ENCODE peak calls at places on chromosomes 11 and 22, in nine cellular contexts. K is neural progenitor cell; Z is pancreas; J is left ventricle myocardium inferior; V is uterus; X is ovary; P is A549; O is A673; U is CD8-positive, alpha-beta memory T cell. T is an unnamed sample.

GRCh38 chr22:37242395-37242918 is 1.6 kb downstream of the RAC2 start:
- DNase-seq in X (no peak), O (no peak), J (peak; percentile 55), Z (no peak), V (no peak), K (no peak), P (no peak), U (peak; percentile 80), T (no peak)

GRCh38 chr11:2775083-2775625 is 75.4 kb upstream of the KCNQ1OT1 start:
- DNase-seq in U (no peak), O (no peak), P (no peak), X (peak; percentile 26), J (no peak), Z (peak; percentile 22), K (no peak), V (no peak), T (peak; percentile 74)

GRCh38 chr22:31221084-31221483 is 9.0 kb downstream of the LIMK2 start:
- DNase-seq in J (no peak), K (no peak), V (no peak), P (no peak), Z (no peak), X (no peak), U (no peak), O (no peak), T (no peak)

GRCh38 chr11:19988598-19988997 is 171.7 kb downstream of the DBX1 start:
- DNase-seq in K (peak; percentile 64), J (peak; percentile 25), X (peak; percentile 45), Z (no peak), O (no peak), P (no peak), V (peak; percentile 65), U (no peak), T (peak; percentile 77)

GRCh38 chr22:42912049-42912448 is 55.0 kb upstream of the ARFGAP3 start:
- DNase-seq in V (no peak), O (no peak), X (no peak), Z (no peak), U (no peak), K (no peak), P (no peak), J (no peak), T (no peak)

GRCh38 chr11:126624491-126624890 is 269.0 kb downstream of the ST3GAL4 start:
- DNase-seq in O (no peak), X (no peak), U (no peak), V (no peak), J (no peak), P (no peak), K (no peak), Z (no peak), T (no peak)

GRCh38 chr22:40889116-40889515 is 27.2 kb upstream of the DNAJB7 start:
- DNase-seq in X (no peak), U (no peak), O (no peak), P (no peak), J (no peak), Z (no peak), V (no peak), K (no peak), T (no peak)

GRCh38 chr11:57873196-57873911 is 111.8 kb downstream of the CTNND1 start:
- DNase-seq in Z (no peak), O (no peak), X (no peak), K (no peak), J (no peak), V (no peak), U (no peak), P (no peak), T (no peak)

GRCh38 chr11:73227571-73228211 is 9.6 kb downstream of the P2RY2 start:
- DNase-seq in Z (peak; percentile 81), U (no peak), P (no peak), K (no peak), J (no peak), V (peak; percentile 8), X (peak; percentile 34), O (no peak), T (peak; percentile 55)

GRCh38 chr11:122746611-122747305 is 91.2 kb downstream of the UBASH3B start:
- DNase-seq in O (no peak), Z (no peak), K (no peak), U (no peak), V (no peak), X (no peak), J (no peak), P (no peak), T (no peak)

GRCh38 chr22:28360846-28361424 is 318.7 kb downstream of the TTC28 start:
- DNase-seq in O (no peak), X (no peak), Z (no peak), J (no peak), P (no peak), V (no peak), U (no peak), K (no peak), T (no peak)

GRCh38 chr22:33811686-33812085 is 108.6 kb downstream of the LARGE1 start:
- DNase-seq in O (no peak), P (no peak), X (peak; percentile 40), V (peak; percentile 85), Z (no peak), J (peak; percentile 39), U (no peak), K (peak; percentile 26), T (peak; percentile 77)

GRCh38 chr11:77779935-77780334 is 40.6 kb downstream of the RSF1 start:
- DNase-seq in O (peak; percentile 60), V (no peak), X (no peak), P (no peak), U (no peak), K (peak; percentile 47), Z (no peak), J (no peak), T (no peak)

GRCh38 chr22:44393066-44393465 is 80.3 kb upstream of the SHISAL1 start:
- DNase-seq in V (no peak), J (peak; percentile 6), U (no peak), P (no peak), Z (no peak), K (no peak), X (no peak), O (no peak), T (peak; percentile 26)

GRCh38 chr22:44369241-44369652 is 56.5 kb upstream of the SHISAL1 start:
- DNase-seq in X (peak; percentile 33), V (no peak), U (no peak), P (no peak), K (peak; percentile 52), O (no peak), J (peak; percentile 8), Z (no peak), T (peak; percentile 56)

GRCh38 chr11:118281284-118281683 is 17.2 kb upstream of the MPZL2 start:
- DNase-seq in X (no peak), Z (no peak), K (no peak), V (no peak), P (no peak), O (no peak), J (no peak), U (no peak), T (no peak)

GRCh38 chr22:23844739-23845202 is 6.0 kb upstream of the DERL3 start:
- DNase-seq in O (no peak), Z (no peak), P (no peak), X (no peak), V (no peak), J (no peak), K (no peak), U (no peak), T (no peak)

GRCh38 chr11:978781-979180 is 53.1 kb downstream of the AP2A2 start:
- DNase-seq in U (no peak), J (no peak), X (no peak), Z (peak; percentile 25), O (no peak), P (no peak), V (no peak), K (no peak), T (no peak)

GRCh38 chr11:34261820-34262219 is 96.0 kb downstream of the ABTB2 start:
- DNase-seq in X (no peak), J (no peak), K (no peak), O (no peak), V (no peak), Z (no peak), U (no peak), P (no peak), T (no peak)

GRCh38 chr22:30562391-30562790 is 12.1 kb downstream of the GAL3ST1 start:
- DNase-seq in V (no peak), U (no peak), Z (no peak), P (peak; percentile 49), J (no peak), X (no peak), K (no peak), O (no peak), T (no peak)

GRCh38 chr22:32327066-32327465 is 30.6 kb upstream of the RFPL3 start:
- DNase-seq in K (no peak), O (no peak), Z (no peak), J (no peak), U (no peak), X (no peak), P (no peak), V (no peak), T (no peak)
- H3K27ac ChIP-seq in K (no peak overlapping the region), O (no peak overlapping the region), Z (no peak overlapping the region), J (no peak overlapping the region), U (no peak overlapping the region), X (no peak overlapping the region), P (no peak overlapping the region), V (no peak overlapping the region), T (no peak overlapping the region)

DNA sequence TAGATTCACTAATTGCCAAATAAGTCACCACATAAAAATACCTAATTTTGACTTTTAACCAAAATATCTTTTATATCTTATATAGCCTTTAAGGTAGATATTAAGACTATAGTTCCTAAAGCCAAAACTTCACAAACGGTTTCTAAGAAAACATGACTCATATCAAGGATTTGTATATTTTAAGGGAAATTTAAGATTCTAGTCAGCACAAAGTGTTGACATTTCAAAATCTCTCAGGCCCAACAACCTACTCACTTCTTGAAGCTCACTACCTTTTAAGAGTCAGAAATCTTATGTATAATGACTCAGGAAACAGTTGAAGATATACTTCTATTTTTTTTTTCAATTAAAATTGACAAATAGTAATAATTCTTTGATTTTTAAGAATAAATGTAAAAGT is 221.9 kb downstream of the SBF2 start:
- DNase-seq in Z (no peak), K (no peak), P (no peak), V (no peak), X (no peak), J (no peak), U (no peak), O (no peak), T (no peak)
- H3K4me3 ChIP-seq in Z (no peak overlapping the region), K (no peak overlapping the region), P (no peak overlapping the region), V (no peak overlapping the region), X (no peak overlapping the region), J (no peak overlapping the region), U (no peak overlapping the region), O (no peak overlapping the region), T (no peak overlapping the region)

DNA sequence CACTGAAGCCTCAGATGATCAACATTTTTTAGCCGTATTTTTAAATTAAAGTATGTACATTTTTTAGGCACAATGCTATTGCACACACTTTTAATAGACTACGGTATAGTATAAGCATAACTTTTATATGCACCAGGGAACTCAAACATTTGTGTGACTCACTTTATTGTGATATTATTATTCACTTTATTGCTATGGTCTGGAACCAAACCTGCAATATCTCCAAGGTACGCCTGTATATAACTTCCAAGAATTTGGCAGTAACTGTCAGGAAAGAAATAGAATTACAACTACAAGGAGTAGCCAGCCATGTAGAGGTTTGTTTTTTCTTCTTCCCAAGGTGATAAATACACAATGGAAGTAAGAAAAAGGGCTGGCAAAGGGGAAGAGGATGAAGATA is 62.3 kb downstream of the PRR5L start:
- DNase-seq in Z (no peak), J (no peak), P (no peak), K (no peak), O (no peak), U (no peak), V (no peak), X (no peak), T (no peak)
- H3K4me1 ChIP-seq in Z (no peaks in the 10 kb centered on the region), J (no peaks in the 10 kb centered on the region), P (peaks cover 38% of the 10 kb centered on the region), K (peaks cover 20% of the 10 kb centered on the region), O (peaks cover 17% of the 10 kb centered on the region), U (peaks cover 24% of the 10 kb centered on the region), V (no peaks in the 10 kb centered on the region), X (no peaks in the 10 kb centered on the region), T (no peaks in the 10 kb centered on the region)

GRCh38 chr11:130848361-130849214 is 67.7 kb downstream of the SNX19 start:
- DNase-seq in U (no peak), J (no peak), Z (no peak), V (no peak), K (no peak), X (no peak), P (no peak), O (no peak), T (no peak)
- H3K27ac ChIP-seq in U (no peak overlapping the region), J (no peak overlapping the region), Z (no peak overlapping the region), V (no peak overlapping the region), K (no peak overlapping the region), X (no peak overlapping the region), P (peak overlapping the region; percentile 86), O (no peak overlapping the region), T (no peak overlapping the region)

T was measured in aorta.